ENCODE peak calls at places on chromosomes 13 and 19, in five cellular contexts. U is kidney; I is upper lobe of left lung; Z is heart left ventricle; V is naive thymus-derived CD4-positive, alpha-beta T cell. N is an unnamed sample. For H3K4me1 and H3K36me3, the result is how much of the 10 kb centered on the place peaks cover.

GRCh38 chr13:111329641-111330040 is 9.2 kb downstream of the TEX29 start:
- DNase-seq in U (no peak), I (no peak), Z (no peak), V (no peak), N (no peak)

GRCh38 chr13:78972561-78972960 is 313.6 kb upstream of the OBI1 start:
- DNase-seq in U (no peak), I (no peak), Z (no peak), V (no peak), N (no peak)

GRCh38 chr13:64505511-64505910 is 2724.6 kb downstream of the PCDH9 start:
- DNase-seq in U (no peak), I (no peak), Z (no peak), V (no peak), N (no peak)

GRCh38 chr13:50809133-50810090 is 34.1 kb downstream of the DLEU7 start:
- DNase-seq in U (no peak), I (no peak), Z (no peak), V (no peak), N (no peak)

GRCh38 chr13:42969558-42970172 is 22.4 kb downstream of the EPSTI1 start:
- DNase-seq in U (peak), I (peak), Z (peak), V (peak), N (peak)

GRCh38 chr13:29888306-29888705 is 37.9 kb upstream of the UBL3 start:
- DNase-seq in U (no peak), I (no peak), Z (no peak), V (no peak), N (no peak)

GRCh38 chr13:49655906-49656305 is 27.6 kb downstream of the ARL11 start:
- DNase-seq in U (no peak), I (no peak), Z (no peak), V (no peak), N (no peak)

GRCh38 chr19:42323852-42324654 is 1.4 kb upstream of the MEGF8 start:
- DNase-seq in U (no peak), I (no peak), Z (peak), V (no peak), N (no peak)

GRCh38 chr13:99614465-99614885 is 113.2 kb downstream of the TM9SF2 start:
- DNase-seq in U (no peak), I (peak), Z (no peak), V (no peak), N (peak)

GRCh38 chr13:112616586-112617381 is 28.8 kb upstream of the TUBGCP3 start:
- DNase-seq in U (peak), I (peak), Z (no peak), V (no peak), N (no peak)

GRCh38 chr13:63435668-63436275 is 2020.1 kb upstream of the PCDH20 start:
- DNase-seq in U (no peak), I (no peak), Z (no peak), V (no peak), N (peak)

GRCh38 chr19:15025237-15025636 is 24.0 kb upstream of the CASP14 start:
- DNase-seq in U (no peak), I (no peak), Z (no peak), V (no peak), N (no peak)

GRCh38 chr19:5590865-5591154 is 23.1 kb upstream of the TINCR start:
- DNase-seq in U (peak), I (no peak), Z (no peak), V (no peak), N (no peak)

GRCh38 chr13:39887424-39887823 is 232.0 kb downstream of the COG6 start:
- DNase-seq in U (no peak), I (no peak), Z (no peak), V (no peak), N (no peak)

GRCh38 chr19:5369962-5370367 is 29.4 kb upstream of the PTPRS start:
- DNase-seq in U (no peak), I (peak), Z (no peak), V (peak), N (no peak)

GRCh38 chr13:74111399-74111798 is 22.8 kb downstream of the KLF12 start:
- DNase-seq in U (no peak), I (no peak), Z (no peak), V (no peak), N (no peak)

GRCh38 chr19:44574201-44574950 is 39.0 kb upstream of the IGSF23 start:
- DNase-seq in U (no peak), I (no peak), Z (no peak), V (no peak), N (no peak)

GRCh38 chr13:43242040-43242439 is 218.7 kb downstream of the DNAJC15 start:
- DNase-seq in U (no peak), I (no peak), Z (no peak), V (no peak), N (no peak)

GRCh38 chr13:32669030-32669646 is 82.9 kb downstream of the PDS5B start:
- DNase-seq in U (no peak), I (no peak), Z (no peak), V (peak), N (no peak)

GRCh38 chr19:40387151-40387550 is 2.8 kb downstream of the HIPK4 start:
- DNase-seq in U (no peak), I (no peak), Z (no peak), V (no peak), N (no peak)

GRCh38 chr19:23699521-23699860 is 12.5 kb upstream of the ZNF675 start:
- DNase-seq in U (no peak), I (no peak), Z (no peak), V (no peak), N (no peak)

GRCh38 chr19:33125929-33126388 is 6.0 kb upstream of the WDR88 start:
- DNase-seq in U (no peak), I (peak), Z (no peak), V (peak), N (no peak)

GRCh38 chr13:98507060-98507797 is 69.7 kb downstream of the STK24 start:
- DNase-seq in U (peak), I (peak), Z (peak), V (no peak), N (no peak)

GRCh38 chr13:30847697-30848307 is 58.3 kb upstream of the MEDAG start:
- DNase-seq in U (no peak), I (no peak), Z (no peak), V (no peak), N (no peak)

GRCh38 chr13:105920375-105920774 is 615.1 kb downstream of the EFNB2 start:
- DNase-seq in U (no peak), I (no peak), Z (no peak), V (no peak), N (no peak)

GRCh38 chr19:15452111-15453047 is 2.6 kb upstream of the WIZ start:
- DNase-seq in U (peak), I (peak), Z (peak), V (no peak), N (peak)

GRCh38 chr13:26695360-26695705 is 65.3 kb downstream of the GPR12 start:
- DNase-seq in U (no peak), I (no peak), Z (no peak), V (no peak), N (no peak)

GRCh38 chr13:21616205-21616604 is 12.2 kb upstream of the MICU2 start:
- DNase-seq in U (no peak), I (no peak), Z (no peak), V (no peak), N (no peak)
- H3K4me1 ChIP-seq in U (under half), I (under half), Z (under half), V (under half), N (under half)

GRCh38 chr19:1087813-1088418 is 7.3 kb downstream of the POLR2E start:
- DNase-seq in U (no peak), I (peak), Z (peak), V (peak), N (no peak)
- H3K36me3 ChIP-seq in U (under half), I (half or more), Z (under half), V (under half), N (under half)

DNA sequence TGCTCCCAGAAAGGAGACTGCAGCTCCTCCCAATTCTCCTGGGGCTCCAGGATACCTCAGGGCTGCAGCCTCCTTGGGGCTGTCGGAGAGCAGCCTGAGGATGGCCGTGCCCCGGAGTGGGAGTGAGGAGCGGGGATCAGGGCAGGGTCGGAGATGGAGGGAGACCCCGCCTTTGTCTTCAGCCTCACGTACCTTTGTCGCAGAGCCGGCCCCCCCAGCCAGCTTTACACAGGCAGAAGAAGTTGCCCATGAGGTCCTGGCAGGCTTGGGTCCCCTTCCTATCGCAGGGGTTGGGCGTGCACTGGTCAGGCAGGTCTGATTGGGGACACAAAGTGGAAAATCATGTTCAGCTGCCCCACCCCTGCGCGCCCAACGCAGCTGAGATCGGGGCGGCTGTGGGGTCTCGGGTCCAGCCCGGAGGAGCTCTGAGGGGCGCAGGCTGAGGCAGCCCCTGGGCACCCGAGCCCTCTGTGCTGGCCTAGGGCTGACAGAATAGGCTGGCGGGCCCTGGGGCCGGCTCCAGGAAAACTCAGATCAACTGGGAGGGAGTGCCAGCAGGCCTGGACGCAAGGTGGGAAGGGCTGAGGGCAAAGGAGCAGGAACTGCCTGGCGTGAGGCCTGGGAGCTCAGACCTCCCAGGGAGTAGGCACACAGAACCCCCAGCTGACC is 24.2 kb downstream of the GAS6 start:
- DNase-seq in U (peak), I (no peak), Z (peak), V (no peak), N (no peak)
- H3K4me1 ChIP-seq in U (under half), I (under half), Z (half or more), V (under half), N (under half)

GRCh38 chr19:16641695-16642094 is 13.7 kb upstream of the MED26 start:
- DNase-seq in U (no peak), I (no peak), Z (no peak), V (no peak), N (no peak)
- H3K36me3 ChIP-seq in U (under half), I (under half), Z (under half), V (under half), N (half or more)

DNA sequence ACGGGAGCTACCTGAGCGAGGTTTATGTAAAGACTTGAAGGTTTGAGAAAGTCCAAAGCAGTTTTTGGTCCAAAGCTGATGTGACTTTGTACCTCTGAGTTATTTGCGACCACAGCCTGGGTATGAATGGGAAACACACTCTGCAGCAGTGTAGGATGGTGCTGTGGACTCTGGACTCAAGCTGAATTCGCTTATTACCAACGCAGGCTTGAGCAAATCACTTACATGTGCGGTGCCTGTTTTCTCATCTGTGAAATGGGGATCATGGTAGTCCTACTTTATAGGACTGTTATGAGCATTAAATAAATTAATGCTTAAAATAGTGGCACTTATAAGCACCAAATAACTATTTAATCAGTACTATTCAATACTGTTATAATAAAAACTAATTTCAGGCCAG is 176.5 kb downstream of the PAN3 start:
- DNase-seq in U (no peak), I (no peak), Z (no peak), V (no peak), N (no peak)
- H3K4me1 ChIP-seq in U (under half), I (under half), Z (under half), V (under half), N (under half)

GRCh38 chr19:45822716-45823115 is 7.6 kb upstream of the RSPH6A start:
- DNase-seq in U (no peak), I (no peak), Z (peak), V (no peak), N (no peak)
- H3K36me3 ChIP-seq in U (under half), I (half or more), Z (under half), V (under half), N (under half)

DNA sequence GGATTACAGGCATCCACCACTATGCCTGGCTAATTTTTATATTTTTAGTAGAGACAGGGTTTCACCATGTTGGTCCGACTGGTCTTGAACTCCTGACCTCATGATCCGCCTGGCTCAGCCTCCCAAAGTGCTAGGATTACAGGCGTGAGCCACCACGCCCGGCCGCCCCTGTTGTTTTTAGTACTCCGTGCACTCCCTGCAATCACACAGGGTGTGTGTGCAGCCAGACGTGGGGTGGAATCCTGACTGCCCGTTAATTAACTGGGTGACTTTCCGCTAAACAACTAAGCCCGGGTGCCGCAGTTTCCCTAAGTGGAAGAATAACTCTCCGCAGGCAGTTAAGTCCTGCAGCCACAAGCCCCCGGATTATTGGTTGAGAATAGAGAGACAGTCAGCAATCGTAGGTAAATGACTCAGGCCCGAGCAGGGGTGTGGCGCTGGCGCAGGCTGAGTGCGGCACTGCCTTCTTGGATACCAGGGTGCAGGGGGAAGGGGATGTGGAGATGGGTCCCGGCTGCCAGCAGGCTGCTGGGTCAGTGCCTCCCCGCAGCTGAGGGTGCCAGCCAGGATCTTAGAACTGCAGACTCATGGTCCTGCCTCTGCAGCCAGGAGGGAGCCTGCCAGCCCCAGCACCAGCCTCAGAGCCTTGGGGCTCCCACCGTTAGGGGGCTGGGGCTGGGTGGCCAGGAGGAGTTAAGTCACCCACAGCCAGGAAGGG is 6.1 kb upstream of the FXYD3 start:
- DNase-seq in U (no peak), I (no peak), Z (no peak), V (no peak), N (no peak)
- H3K4me1 ChIP-seq in U (under half), I (under half), Z (under half), V (under half), N (under half)

DNA sequence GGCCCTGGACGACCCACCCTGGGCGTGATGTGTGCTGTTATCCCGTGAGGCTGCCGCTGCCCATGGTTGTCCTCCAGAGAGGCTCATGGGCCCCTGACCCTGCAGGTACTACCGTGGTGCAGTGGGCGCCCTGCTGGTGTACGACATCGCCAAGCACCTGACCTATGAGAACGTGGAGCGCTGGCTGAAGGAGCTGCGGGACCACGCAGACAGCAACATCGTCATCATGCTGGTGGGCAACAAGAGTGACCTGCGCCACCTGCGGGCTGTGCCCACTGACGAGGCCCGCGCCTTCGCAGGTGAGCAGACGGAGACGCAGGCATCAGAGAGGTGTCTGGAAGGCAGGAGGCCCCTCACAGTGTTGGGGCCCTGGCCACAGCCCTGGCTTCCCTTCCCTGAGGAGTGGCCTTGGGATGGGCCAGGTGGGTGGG is 11.1 kb upstream of the MARCHF2 start:
- DNase-seq in U (no peak), I (no peak), Z (no peak), V (no peak), N (no peak)
- H3K36me3 ChIP-seq in U (under half), I (half or more), Z (under half), V (under half), N (under half)

DNA sequence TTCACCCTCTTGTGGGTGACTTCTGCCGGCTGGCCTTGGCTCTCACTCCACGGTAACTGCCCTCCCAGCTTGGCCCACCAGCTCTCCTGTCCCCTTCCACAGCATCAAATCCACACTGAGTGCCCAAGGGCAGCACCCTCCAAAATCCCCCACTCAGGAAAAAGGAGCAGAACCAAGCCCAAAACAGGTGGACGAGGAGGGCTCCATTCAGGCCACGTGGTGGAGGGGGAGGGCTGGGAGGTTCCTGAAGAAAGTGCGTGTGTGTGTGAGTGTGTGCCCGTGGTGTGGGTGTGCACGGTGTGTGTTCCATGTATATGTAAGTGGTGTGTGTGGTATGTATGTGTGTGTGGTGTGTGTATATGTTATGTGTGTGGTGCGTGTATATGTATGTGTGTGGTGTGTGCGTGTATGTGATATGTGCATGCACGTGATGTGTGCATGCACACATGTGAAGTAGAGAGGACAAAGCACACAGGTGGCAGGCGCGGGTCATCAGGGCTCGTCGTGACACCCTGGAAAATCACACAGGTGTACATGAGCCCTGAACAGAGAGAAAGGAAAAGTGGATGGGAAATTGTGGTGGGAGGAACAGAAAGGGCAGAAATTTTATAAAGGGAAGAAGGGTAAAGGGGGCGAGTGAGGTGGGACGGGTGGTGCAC is 76.9 kb downstream of the COL4A1 start:
- DNase-seq in U (no peak), I (no peak), Z (no peak), V (no peak), N (no peak)
- H3K4me1 ChIP-seq in U (under half), I (under half), Z (half or more), V (under half), N (under half)

GRCh38 chr19:1360126-1360817 is 23.4 kb upstream of the NDUFS7 start:
- DNase-seq in U (no peak), I (no peak), Z (no peak), V (no peak), N (no peak)
- H3K36me3 ChIP-seq in U (under half), I (under half), Z (under half), V (under half), N (half or more)